ENCODE peak calls at places on chromosomes 4 and X, in four cellular contexts. Q, S, J and B are unnamed samples.

GRCh38 chr4:105619193-105619931 is 66.9 kb downstream of the ARHGEF38 start:
- DNase-seq in Q (peak; percentile 51), S (no peak), J (peak; percentile 84), B (no peak)

GRCh38 chr4:54941994-54942552 is 183.3 kb downstream of the KDR start:
- DNase-seq in Q (peak; percentile 50), S (no peak), J (peak; percentile 72), B (peak; percentile 58)

GRCh38 chrX:22165732-22166457 is 106.8 kb upstream of the CBLL2 start:
- DNase-seq in Q (peak; percentile 24), S (no peak), J (no peak), B (peak; percentile 26)

GRCh38 chr4:176660561-176660960 is 132.2 kb downstream of the VEGFC start:
- DNase-seq in Q (no peak), S (no peak), J (no peak), B (no peak)

GRCh38 chr4:6179362-6179761 is 21.0 kb downstream of the JAKMIP1 start:
- DNase-seq in Q (no peak), S (peak; percentile 61), J (no peak), B (no peak)

GRCh38 chr4:81844717-81845116 is 373.0 kb upstream of the RASGEF1B start:
- DNase-seq in Q (peak; percentile 85), S (peak; percentile 78), J (no peak), B (peak; percentile 87)

GRCh38 chr4:176034498-176034897 is 31.1 kb upstream of the WDR17 start:
- DNase-seq in Q (peak; percentile 61), S (no peak), J (no peak), B (peak; percentile 52)

GRCh38 chr4:53541577-53542206 is 49.6 kb downstream of the LNX1 start:
- DNase-seq in Q (peak; percentile 88), S (no peak), J (no peak), B (peak; percentile 98)

GRCh38 chr4:15875663-15876460 is 62.7 kb downstream of the FGFBP1 start:
- DNase-seq in Q (no peak), S (no peak), J (no peak), B (no peak)

GRCh38 chrX:1836683-1837082 is 221.8 kb downstream of the ASMT start:
- DNase-seq in Q (no peak), S (no peak), J (no peak), B (no peak)

GRCh38 chrX:150768580-150769190 is 75.5 kb downstream of the MTMR1 start:
- DNase-seq in Q (no peak), S (no peak), J (no peak), B (no peak)

GRCh38 chrX:16971694-16972093 is 25.2 kb downstream of the REPS2 start:
- DNase-seq in Q (no peak), S (no peak), J (no peak), B (no peak)

GRCh38 chrX:16966745-16967144 is 20.3 kb downstream of the REPS2 start:
- DNase-seq in Q (peak; percentile 30), S (no peak), J (no peak), B (peak; percentile 50)

GRCh38 chrX:16975233-16975632 is 28.8 kb downstream of the REPS2 start:
- DNase-seq in Q (no peak), S (no peak), J (no peak), B (no peak)

DNA sequence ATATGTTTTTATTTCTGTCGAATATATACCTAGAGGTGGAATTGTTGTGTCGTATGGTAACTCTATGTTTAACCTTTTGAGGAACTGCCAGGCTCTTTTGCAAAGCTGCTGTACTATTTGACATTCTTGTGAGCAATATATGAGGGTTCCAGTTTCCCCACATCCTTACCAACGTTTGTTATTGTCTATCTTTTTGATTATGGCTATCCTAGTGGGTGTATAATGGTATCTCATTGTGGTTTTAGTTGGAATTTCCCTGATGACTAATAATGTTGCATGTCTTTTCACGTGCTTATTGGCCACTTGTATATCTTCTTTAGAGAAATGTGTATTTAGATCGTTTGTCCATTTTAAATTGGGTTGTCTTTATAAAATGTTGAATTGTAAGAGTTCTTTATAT is 24.5 kb downstream of the REPS2 start:
- DNase-seq in Q (peak; percentile 68), S (no peak), J (no peak), B (peak; percentile 65)
- H3K4me3 ChIP-seq in Q (no peak overlapping the region), S (no peak overlapping the region), J (no peak overlapping the region), B (no peak overlapping the region)

GRCh38 chr4:995311-996026 is 2.3 kb upstream of the SLC26A1 start:
- DNase-seq in Q (no peak), S (no peak), J (no peak), B (no peak)

GRCh38 chr4:997375-998071 is 4.3 kb upstream of the SLC26A1 start:
- DNase-seq in Q (no peak), S (no peak), J (no peak), B (no peak)

GRCh38 chr4:998096-998691 is 5.0 kb upstream of the SLC26A1 start:
- DNase-seq in Q (no peak), S (no peak), J (no peak), B (no peak)

GRCh38 chr4:996030-996993 is 3.1 kb upstream of the SLC26A1 start:
- DNase-seq in Q (no peak), S (no peak), J (no peak), B (no peak)

GRCh38 chr4:996994-997374 is 3.8 kb upstream of the SLC26A1 start:
- DNase-seq in Q (no peak), S (no peak), J (no peak), B (no peak)
- H3K4me3 ChIP-seq in Q (no peak overlapping the region), S (no peak overlapping the region), J (no peak overlapping the region), B (no peak overlapping the region)

GRCh38 chrX:98523521-98523920 is 1639.8 kb downstream of the RPA4 start:
- DNase-seq in Q (no peak), S (no peak), J (no peak), B (no peak)
- H3K4me3 ChIP-seq in Q (no peak overlapping the region), S (no peak overlapping the region), J (no peak overlapping the region), B (no peak overlapping the region)

GRCh38 chr4:165335163-165335703 is 7.8 kb downstream of the MSMO1 start:
- DNase-seq in Q (no peak), S (no peak), J (no peak), B (no peak)
- H3K4me3 ChIP-seq in Q (no peak overlapping the region), S (no peak overlapping the region), J (no peak overlapping the region), B (no peak overlapping the region)

DNA sequence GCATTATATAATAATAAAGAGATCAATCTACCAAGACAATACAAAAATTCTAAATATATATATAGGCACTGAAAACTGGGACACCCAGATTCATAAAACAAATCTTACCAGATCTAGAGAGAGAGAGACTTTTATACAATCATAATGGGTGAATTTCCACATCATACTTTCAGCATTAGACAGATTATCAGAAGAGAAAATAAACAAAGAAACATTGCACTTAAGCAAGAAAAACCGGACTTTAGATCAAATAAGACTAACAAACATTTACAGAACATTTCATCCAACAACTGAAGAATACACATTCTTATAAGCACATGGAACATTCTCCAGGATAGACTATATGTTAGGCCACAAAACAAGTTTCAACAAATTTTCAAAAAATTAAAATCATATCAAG is 245.1 kb downstream of the INPP4B start:
- DNase-seq in Q (no peak), S (no peak), J (no peak), B (no peak)
- H3K4me3 ChIP-seq in Q (no peak overlapping the region), S (no peak overlapping the region), J (no peak overlapping the region), B (no peak overlapping the region)

GRCh38 chr4:165332502-165332901 is 5.0 kb downstream of the MSMO1 start:
- DNase-seq in Q (no peak), S (no peak), J (no peak), B (no peak)
- H3K4me3 ChIP-seq in Q (peak overlapping the region; percentile 85), S (no peak overlapping the region), J (no peak overlapping the region), B (no peak overlapping the region)

GRCh38 chr4:56655627-56656345 is 25.3 kb downstream of the HOPX start:
- DNase-seq in Q (no peak), S (peak; percentile 50), J (peak; percentile 79), B (no peak)

GRCh38 chr4:56655209-56655626 is 25.9 kb downstream of the HOPX start:
- DNase-seq in Q (peak; percentile 23), S (no peak), J (peak; percentile 78), B (no peak)

GRCh38 chr4:56657128-56657527 is 24.0 kb downstream of the HOPX start:
- DNase-seq in Q (no peak), S (no peak), J (no peak), B (no peak)

GRCh38 chr4:56657818-56658217 is 23.3 kb downstream of the HOPX start:
- DNase-seq in Q (no peak), S (no peak), J (no peak), B (no peak)

DNA sequence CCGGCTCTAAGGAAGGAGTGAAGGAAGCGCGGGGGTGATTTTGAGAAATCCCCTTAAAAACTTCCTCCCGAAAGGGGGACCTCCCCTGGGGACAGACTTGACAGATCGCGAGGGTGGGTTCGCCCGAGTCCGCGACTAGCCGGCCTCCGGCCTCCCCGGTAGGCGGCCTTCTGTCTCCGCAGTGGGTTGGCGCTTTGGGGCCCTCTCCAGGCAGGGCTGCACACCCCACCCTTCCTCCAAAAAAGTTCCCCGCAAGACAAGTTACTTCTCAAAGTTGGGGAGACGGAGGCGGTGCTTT is 24.8 kb downstream of the HOPX start:
- DNase-seq in Q (no peak), S (peak; percentile 68), J (peak; percentile 87), B (no peak)
- H3K4me3 ChIP-seq in Q (peak overlapping the region; percentile 52), S (peak overlapping the region; percentile 50), J (peak overlapping the region; percentile 49), B (peak overlapping the region; percentile 55)

DNA sequence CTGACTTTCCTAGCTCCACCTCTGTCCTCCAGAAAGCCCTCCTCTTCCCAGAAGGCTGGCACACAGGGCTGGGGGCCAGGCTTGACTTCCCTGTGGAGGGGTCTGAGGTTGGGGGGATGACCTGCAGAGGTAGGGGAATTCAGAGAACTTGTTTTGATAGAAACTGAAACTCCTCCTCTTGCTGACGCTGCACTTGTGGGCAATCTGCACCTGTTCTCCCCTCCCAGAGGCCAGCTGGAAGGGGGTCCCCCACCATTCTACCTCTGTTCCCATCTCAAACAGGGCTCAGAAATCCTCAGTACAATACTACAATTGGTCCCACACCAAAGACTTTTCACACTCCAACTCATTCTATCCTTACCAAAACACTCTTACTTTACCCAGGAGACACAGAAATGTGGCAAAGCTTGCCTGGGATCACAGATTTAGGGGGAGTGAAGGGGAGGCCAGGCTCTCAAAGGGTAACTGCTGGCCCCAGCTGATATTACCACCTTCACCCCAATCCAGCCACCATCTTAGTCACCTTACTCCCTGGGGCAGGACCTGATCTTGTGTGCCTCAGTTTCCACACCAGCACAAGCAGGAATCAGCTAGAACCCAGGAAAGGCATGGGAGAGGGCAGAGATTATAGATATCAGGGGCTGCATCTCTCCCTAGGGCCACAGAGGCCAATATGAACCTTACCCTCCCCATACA is 18.5 kb downstream of the OTUD5 start:
- DNase-seq in Q (no peak), S (peak; percentile 72), J (peak; percentile 87), B (no peak)
- H3K4me3 ChIP-seq in Q (no peak overlapping the region), S (peak overlapping the region; percentile 58), J (no peak overlapping the region), B (no peak overlapping the region)

DNA sequence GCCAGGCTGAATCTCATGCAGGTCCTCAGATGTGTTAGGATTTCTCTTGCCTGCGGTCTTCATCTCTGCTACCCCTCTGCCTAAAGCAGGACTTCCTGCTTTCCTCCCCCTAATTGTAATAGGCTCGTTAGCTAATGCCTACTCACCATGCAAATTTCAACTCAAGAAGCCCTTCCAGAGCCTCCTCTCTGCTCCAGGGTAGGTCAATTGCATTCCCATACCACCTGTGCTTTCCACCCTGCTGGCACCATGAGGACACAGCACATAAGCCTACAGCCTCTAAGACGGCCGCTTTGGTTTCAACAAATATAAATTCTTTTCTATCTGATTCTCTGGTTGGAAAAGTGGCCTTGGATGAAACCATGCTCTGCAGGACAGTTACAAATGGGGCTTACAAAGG is 93.9 kb downstream of the QDPR start:
- DNase-seq in Q (no peak), S (no peak), J (no peak), B (no peak)
- H3K4me3 ChIP-seq in Q (no peak overlapping the region), S (no peak overlapping the region), J (no peak overlapping the region), B (no peak overlapping the region)